ENCODE peak calls at places on chromosomes 6 and 20, in four cellular contexts. S, D, C and A are unnamed samples.
A peak's percentile ranks its signal among the peaks of the same experiment; 100 is the strongest.

GRCh38 chr6:134173007-134173690 is 120.7 kb upstream of the SLC2A12 start:
- DNase-seq in D (no peak), C (no peak), S (no peak), A (no peak)

GRCh38 chr6:160949531-160949930 is 42.0 kb upstream of the MAP3K4 start:
- DNase-seq in S (no peak), C (no peak), D (no peak), A (no peak)

GRCh38 chr20:48703107-48703506 is 124.7 kb downstream of the PREX1 start:
- DNase-seq in C (no peak), S (peak; percentile 23), D (no peak), A (no peak)

GRCh38 chr20:19874328-19874727 is 116.3 kb downstream of the RIN2 start:
- DNase-seq in C (no peak), D (no peak), S (no peak), A (no peak)

GRCh38 chr20:54061106-54061881 is 9.1 kb downstream of the BCAS1 start:
- DNase-seq in D (no peak), S (no peak), C (no peak), A (no peak)

GRCh38 chr20:14336667-14337066 is 745 bp downstream of the FLRT3 start:
- DNase-seq in D (no peak), C (no peak), S (no peak), A (no peak)

GRCh38 chr6:4550227-4550597 is 226.0 kb upstream of the CDYL start:
- DNase-seq in C (no peak), D (no peak), S (no peak), A (no peak)

GRCh38 chr6:50724381-50725124 is 11.2 kb downstream of the TFAP2D start:
- DNase-seq in C (no peak), S (no peak), D (no peak), A (no peak)

GRCh38 chr6:118875672-118876071 is 18.3 kb upstream of the ASF1A start:
- DNase-seq in S (no peak), D (no peak), C (no peak), A (no peak)

GRCh38 chr6:44444853-44445252 is 57.3 kb downstream of the CDC5L start:
- DNase-seq in D (no peak), C (no peak), S (no peak), A (no peak)

GRCh38 chr6:53103993-53104675 is 38.9 kb downstream of the FBXO9 start:
- DNase-seq in D (no peak), S (no peak), C (no peak), A (peak; percentile 7)

GRCh38 chr20:61407561-61407960 is 155.5 kb downstream of the CDH4 start:
- DNase-seq in D (no peak), C (no peak), S (no peak), A (no peak)

GRCh38 chr20:49948809-49949507 is 12.8 kb downstream of the RNF114 start:
- DNase-seq in D (no peak), C (no peak), S (no peak), A (no peak)

GRCh38 chr6:1608976-1609661 is 596 bp upstream of the FOXC1 start:
- DNase-seq in D (no peak), C (no peak), S (no peak), A (no peak)

GRCh38 chr6:5525209-5525608 is 263.9 kb downstream of the FARS2 start:
- DNase-seq in C (no peak), D (no peak), S (no peak), A (no peak)

GRCh38 chr6:69867075-69867911 is 937 bp downstream of the COL19A1 start:
- DNase-seq in S (no peak), D (no peak), C (peak; percentile 15), A (no peak)

GRCh38 chr6:170404036-170404435 is 97.5 kb downstream of the FAM120B start:
- DNase-seq in D (peak; percentile 37), S (no peak), C (peak; percentile 73), A (peak; percentile 56)

GRCh38 chr6:109187399-109188114 is 92.2 kb downstream of the CEP57L1 start:
- DNase-seq in S (no peak), D (no peak), C (no peak), A (peak; percentile 58)

GRCh38 chr6:167095888-167096287 is 27.0 kb upstream of the CCR6 start:
- DNase-seq in C (no peak), D (no peak), S (no peak), A (no peak)

GRCh38 chr20:62623488-62624324 is 18.6 kb upstream of the SLCO4A1 start:
- DNase-seq in S (no peak), D (no peak), C (peak; percentile 31), A (no peak)

GRCh38 chr6:52053038-52053704 is 34.2 kb downstream of the PKHD1 start:
- DNase-seq in S (no peak), D (no peak), C (no peak), A (no peak)

GRCh38 chr6:14476793-14477531 is 359.4 kb downstream of the CD83 start:
- DNase-seq in S (no peak), C (no peak), D (no peak), A (no peak)

GRCh38 chr6:170024940-170025339 is 265.9 kb downstream of the DLL1 start:
- DNase-seq in C (no peak), S (no peak), D (no peak), A (no peak)

GRCh38 chr6:160041608-160042007 is 72.7 kb downstream of the IGF2R start:
- DNase-seq in D (no peak), S (peak; percentile 61), C (peak; percentile 47), A (peak; percentile 16)

GRCh38 chr6:105882071-105882803 is 203.9 kb upstream of the PRDM1 start:
- DNase-seq in D (no peak), S (no peak), C (no peak), A (no peak)

GRCh38 chr20:32908334-32909292 is 49.9 kb downstream of the EFCAB8 start:
- DNase-seq in S (no peak), D (no peak), C (no peak), A (no peak)

GRCh38 chr20:694496-694895 is 18.9 kb upstream of the SCRT2 start:
- DNase-seq in D (no peak), S (no peak), C (no peak), A (no peak)

GRCh38 chr6:89483111-89483720 is 50.3 kb downstream of the ANKRD6 start:
- DNase-seq in C (peak; percentile 4), D (no peak), S (peak; percentile 16), A (peak; percentile 29)

GRCh38 chr6:52635049-52635577 is 35.8 kb upstream of the TMEM14A start:
- DNase-seq in C (no peak), D (no peak), S (no peak), A (no peak)